ENCODE peak calls at places on chromosome 6, in nine cellular contexts. E is upper lobe of left lung, D is uterus, W is right cardiac atrium, K is IMR-90, L is neuronal stem cell, Q is kidney epithelial cell, G is cardiac fibroblast, Z is kidney. J is an unnamed sample.

GRCh38 chr6:42748241-42748898 is 2.5 kb upstream of the TBCC start:
- DNase-seq in G (no peak), L (no peak), W (no peak), Q (no peak), D (no peak), K (no peak), Z (no peak), E (no peak), J (no peak)

GRCh38 chr6:140372064-140372463 is 997.6 kb upstream of the CITED2 start:
- DNase-seq in Z (no peak), Q (no peak), W (no peak), D (no peak), G (no peak), E (no peak), L (no peak), K (no peak), J (no peak)

GRCh38 chr6:158042245-158042798 is 60.7 kb downstream of the SYNJ2 start:
- DNase-seq in D (peak; percentile 66), L (no peak), Q (peak; percentile 82), W (peak; percentile 89), E (peak; percentile 80), Z (peak; percentile 83), G (peak; percentile 85), K (peak; percentile 93), J (no peak)

GRCh38 chr6:75952132-75952531 is 120.3 kb downstream of the IMPG1 start:
- DNase-seq in D (no peak), K (no peak), G (no peak), E (no peak), L (no peak), W (no peak), Q (no peak), Z (no peak), J (no peak)

GRCh38 chr6:163092846-163093245 is 321.7 kb upstream of the QKI start:
- DNase-seq in Z (no peak), G (no peak), W (no peak), Q (no peak), D (no peak), K (no peak), E (no peak), L (no peak), J (no peak)

GRCh38 chr6:150711584-150712501 is 112.2 kb downstream of the PLEKHG1 start:
- DNase-seq in Q (no peak), L (no peak), K (no peak), D (no peak), Z (no peak), E (no peak), G (no peak), W (peak; percentile 81), J (peak; percentile 33)

GRCh38 chr6:122615409-122615808 is 5.2 kb downstream of the PKIB start:
- DNase-seq in Q (no peak), D (no peak), K (no peak), W (no peak), Z (no peak), L (no peak), E (no peak), G (no peak), J (no peak)

GRCh38 chr6:17280552-17281090 is 540 bp upstream of the RBM24 start:
- DNase-seq in G (no peak), L (peak; percentile 57), W (peak; percentile 84), Q (no peak), E (peak; percentile 87), Z (peak; percentile 82), K (no peak), D (peak; percentile 53), J (peak; percentile 11)

GRCh38 chr6:5401845-5402738 is 140.8 kb downstream of the FARS2 start:
- DNase-seq in Q (no peak), Z (no peak), K (peak; percentile 37), D (no peak), E (no peak), L (no peak), W (no peak), G (peak; percentile 68), J (no peak)

GRCh38 chr6:44495036-44495901 is 107.8 kb downstream of the CDC5L start:
- DNase-seq in E (peak; percentile 6), Q (no peak), G (peak; percentile 11), K (no peak), D (no peak), L (no peak), W (no peak), Z (no peak), J (no peak)

GRCh38 chr6:81995548-81996289 is 243.2 kb upstream of the TENT5A start:
- DNase-seq in Q (no peak), W (no peak), L (no peak), K (peak; percentile 48), E (no peak), Z (no peak), D (no peak), G (peak; percentile 47), J (no peak)

GRCh38 chr6:44062771-44063560 is 64.3 kb downstream of the MRPL14 start:
- DNase-seq in Q (no peak), D (no peak), Z (no peak), W (peak; percentile 79), E (peak; percentile 81), K (no peak), L (no peak), G (no peak), J (no peak)

GRCh38 chr6:51839975-51840374 is 247.4 kb downstream of the PKHD1 start:
- DNase-seq in D (no peak), W (no peak), Z (no peak), L (no peak), K (no peak), Q (no peak), E (no peak), G (no peak), J (no peak)

GRCh38 chr6:57085441-57085840 is 4.5 kb upstream of the ZNF451 start:
- DNase-seq in K (peak; percentile 22), L (no peak), W (peak; percentile 9), Z (no peak), D (no peak), G (peak; percentile 24), E (no peak), Q (no peak), J (no peak)

GRCh38 chr6:150631283-150631981 is 31.7 kb downstream of the PLEKHG1 start:
- DNase-seq in D (no peak), Q (no peak), K (no peak), W (no peak), G (no peak), E (peak; percentile 55), Z (no peak), L (no peak), J (no peak)

GRCh38 chr6:153989989-153990388 is 49.1 kb upstream of the OPRM1 start:
- DNase-seq in L (no peak), W (no peak), K (no peak), E (no peak), G (no peak), Q (no peak), Z (no peak), D (no peak), J (no peak)

GRCh38 chr6:153997221-153997620 is 41.8 kb upstream of the OPRM1 start:
- DNase-seq in K (no peak), D (no peak), Z (no peak), E (no peak), G (no peak), L (no peak), W (no peak), Q (no peak), J (no peak)

GRCh38 chr6:153994004-153994403 is 45.0 kb upstream of the OPRM1 start:
- DNase-seq in W (no peak), Q (no peak), D (no peak), Z (no peak), L (no peak), E (no peak), G (no peak), K (no peak), J (no peak)

GRCh38 chr6:153994811-153995210 is 44.2 kb upstream of the OPRM1 start:
- DNase-seq in L (no peak), D (no peak), K (no peak), W (no peak), Z (no peak), Q (no peak), E (no peak), G (no peak), J (no peak)
- H3K4me3 ChIP-seq in L (no peak overlapping the region), D (no peak overlapping the region), K (no peak overlapping the region), W (no peak overlapping the region), Z (no peak overlapping the region), Q (no peak overlapping the region), E (no peak overlapping the region), G (no peak overlapping the region), J (no peak overlapping the region)

GRCh38 chr6:144214622-144215401 is 64.5 kb downstream of the STX11 start:
- DNase-seq in G (no peak), Z (peak; percentile 62), L (no peak), E (peak; percentile 25), K (no peak), D (peak; percentile 19), W (peak; percentile 59), Q (no peak), J (no peak)
- H3K4me3 ChIP-seq in G (no peak overlapping the region), Z (peak overlapping the region; percentile 67), L (no peak overlapping the region), E (peak overlapping the region; percentile 61), K (no peak overlapping the region), D (no peak overlapping the region), W (no peak overlapping the region), Q (no peak overlapping the region), J (no peak overlapping the region)

DNA sequence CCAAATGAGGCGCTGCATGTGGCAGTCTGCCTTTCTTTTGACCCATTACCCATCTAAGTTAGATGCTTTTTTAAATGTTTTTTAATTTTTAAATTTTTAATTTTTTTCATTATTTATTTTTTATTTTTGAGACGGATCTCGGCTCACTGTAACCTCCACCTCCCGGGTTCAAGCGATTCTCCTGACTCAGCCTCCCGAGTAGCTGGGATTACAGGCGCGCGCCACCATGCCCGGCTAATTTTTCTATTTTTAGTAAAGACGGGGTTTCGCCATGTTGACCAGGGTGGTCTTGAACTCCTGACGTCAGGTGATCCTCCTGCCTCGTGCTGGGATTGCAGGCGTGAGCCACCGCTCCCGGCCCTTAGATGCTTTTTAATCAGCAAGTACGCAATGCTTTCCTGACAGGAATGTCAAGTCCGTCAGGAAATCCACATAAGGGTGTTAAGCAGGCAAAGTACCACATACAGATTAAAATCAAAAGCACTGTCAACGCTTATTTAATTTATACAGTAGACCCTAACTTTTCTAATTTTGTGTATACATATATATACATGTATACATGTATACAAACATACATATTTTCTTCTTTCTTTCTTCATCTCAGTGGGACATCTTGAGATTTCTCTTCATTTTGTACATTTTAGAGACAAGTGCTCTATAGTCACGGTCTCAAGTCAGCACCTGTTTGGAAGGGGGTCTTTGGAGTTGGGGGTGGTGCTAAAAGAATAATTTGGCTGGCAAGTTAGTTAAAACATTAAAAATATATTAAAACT is 1.0 kb upstream of the GSTA4 start:
- DNase-seq in Z (peak; percentile 75), L (peak; percentile 56), W (peak; percentile 78), K (peak; percentile 91), Q (no peak), D (peak; percentile 50), E (no peak), G (peak; percentile 90), J (peak; percentile 60)
- H3K4me3 ChIP-seq in Z (peak overlapping the region; percentile 92), L (no peak overlapping the region), W (peak overlapping the region; percentile 39), K (peak overlapping the region; percentile 4), Q (no peak overlapping the region), D (peak overlapping the region; percentile 37), E (peak overlapping the region; percentile 73), G (no peak overlapping the region), J (no peak overlapping the region)

DNA sequence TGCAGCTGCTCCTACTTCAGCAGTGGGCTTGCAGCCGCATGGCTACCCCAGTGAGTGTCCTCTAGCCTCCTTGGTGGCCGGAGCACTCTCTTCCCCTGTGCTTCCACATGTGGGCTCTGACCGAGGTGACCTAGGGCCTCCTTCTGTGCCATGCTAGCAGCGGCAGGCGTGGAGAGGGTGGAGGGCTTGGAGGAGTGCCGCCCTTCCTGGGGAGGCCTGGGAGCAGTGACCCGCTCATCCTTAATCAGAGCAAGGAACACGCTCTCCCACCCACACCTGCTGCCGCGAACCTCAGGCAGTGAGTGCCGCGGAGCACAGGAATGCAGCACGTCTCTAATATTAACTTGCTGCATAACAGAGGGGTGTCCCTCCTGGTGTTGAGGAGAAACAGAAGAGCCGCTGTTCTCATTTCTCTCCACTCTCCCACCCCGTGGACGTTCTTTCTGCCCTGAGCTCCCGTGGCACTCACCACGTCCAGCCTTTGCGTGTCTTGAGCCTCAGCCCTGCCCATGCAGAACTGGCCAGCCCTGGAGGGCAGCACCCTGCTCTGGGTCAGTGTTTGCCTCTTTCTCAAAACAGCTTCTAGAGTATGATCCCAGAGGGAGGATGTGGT is 31.9 kb downstream of the DUSP22 start:
- DNase-seq in D (no peak), Z (no peak), L (no peak), E (peak; percentile 80), Q (no peak), G (no peak), K (no peak), W (peak; percentile 47), J (no peak)
- H3K4me3 ChIP-seq in D (no peak overlapping the region), Z (no peak overlapping the region), L (peak overlapping the region; percentile 14), E (no peak overlapping the region), Q (no peak overlapping the region), G (no peak overlapping the region), K (no peak overlapping the region), W (no peak overlapping the region), J (no peak overlapping the region)